ENCODE peak calls at places on chromosomes 7 and 10, in five cellular contexts. V, N, R, L and E are unnamed samples.

GRCh38 chr7:6156734-6157133 is 115.7 kb downstream of the CYTH3 start:
- DNase-seq in L (no peak), R (no peak), V (no peak), N (no peak), E (no peak)

GRCh38 chr10:96863922-96864543 is 31.9 kb downstream of the LCOR start:
- DNase-seq in L (peak; percentile 35), R (no peak), V (no peak), N (no peak), E (no peak)

GRCh38 chr7:79420464-79420863 is 33.0 kb downstream of the MAGI2 start:
- DNase-seq in N (peak; percentile 68), L (peak; percentile 63), R (no peak), V (no peak), E (no peak)

GRCh38 chr7:116353614-116354013 is 143.3 kb downstream of the TES start:
- DNase-seq in R (no peak), N (no peak), V (no peak), L (no peak), E (no peak)

GRCh38 chr7:128405345-128406146 is 4.2 kb downstream of the IMPDH1 start:
- DNase-seq in R (peak; percentile 58), V (peak; percentile 53), L (peak; percentile 88), N (no peak), E (peak; percentile 75)

GRCh38 chr10:122875843-122876492 is 3.4 kb downstream of the FAM24B start:
- DNase-seq in L (no peak), N (no peak), R (no peak), V (no peak), E (no peak)

GRCh38 chr10:46318808-46319207 is 32.0 kb downstream of the ANTXRL start:
- DNase-seq in V (no peak), R (no peak), L (no peak), N (no peak), E (no peak)

GRCh38 chr10:27948191-27948590 is 50.7 kb downstream of the ODAD2 start:
- DNase-seq in N (no peak), L (peak; percentile 55), R (no peak), V (no peak), E (no peak)

GRCh38 chr10:122225324-122225723 is 45.8 kb upstream of the BTBD16 start:
- DNase-seq in R (no peak), V (no peak), N (no peak), L (no peak), E (no peak)

GRCh38 chr10:116960066-116960465 is 44.9 kb downstream of the SHTN1 start:
- DNase-seq in R (no peak), V (no peak), N (no peak), L (peak; percentile 10), E (no peak)

GRCh38 chr7:154353385-154353784 is 301.2 kb downstream of the DPP6 start:
- DNase-seq in N (no peak), L (no peak), V (no peak), R (no peak), E (peak; percentile 58)

GRCh38 chr7:96246972-96247371 is 74.9 kb downstream of the SLC25A13 start:
- DNase-seq in R (no peak), V (no peak), N (no peak), L (no peak), E (no peak)

GRCh38 chr7:1112109-1112508 is 24.2 kb downstream of the GPER1 start:
- DNase-seq in N (no peak), R (no peak), L (no peak), V (no peak), E (no peak)

GRCh38 chr10:100625821-100626220 is 90.1 kb downstream of the HIF1AN start:
- DNase-seq in V (no peak), R (no peak), N (no peak), L (no peak), E (no peak)